ENCODE peak calls at places on chromosome 20, in eight cellular contexts. I is effector CD4-positive, alpha-beta T cell; H is substantia nigra; Z is fibroblast of the aortic adventitia; L is CD8-positive, alpha-beta memory T cell; A is ACHN; B is CD4-positive, alpha-beta memory T cell; O is psoas muscle. P is an unnamed sample.

GRCh38 chr20:59331721-59332329 is 31.4 kb downstream of the EDN3 start:
- DNase-seq in Z (no peak), I (no peak), A (no peak), H (no peak), O (no peak), L (no peak), B (no peak), P (no peak)

GRCh38 chr20:11976966-11977365 is 59.3 kb downstream of the BTBD3 start:
- DNase-seq in A (no peak), H (no peak), Z (no peak), L (no peak), I (no peak), O (no peak), B (no peak), P (no peak)

GRCh38 chr20:38805958-38806854 is 709 bp downstream of the PPP1R16B start:
- DNase-seq in B (peak), A (no peak), H (no peak), I (peak), Z (no peak), O (no peak), L (peak), P (peak)

GRCh38 chr20:38536310-38536709 is 44.7 kb upstream of the ADIG start:
- DNase-seq in H (no peak), O (no peak), L (no peak), A (no peak), Z (peak), B (no peak), I (no peak), P (no peak)

GRCh38 chr20:9359561-9360308 is 154.7 kb upstream of the LAMP5 start:
- DNase-seq in H (no peak), L (no peak), O (peak), Z (peak), B (no peak), I (no peak), A (peak), P (no peak)

GRCh38 chr20:4064118-4064962 is 49.0 kb upstream of the RNF24 start:
- DNase-seq in A (peak), B (no peak), L (no peak), Z (peak), O (peak), H (no peak), I (no peak), P (no peak)

GRCh38 chr20:56689852-56690485 is 60.9 kb downstream of the TFAP2C start:
- DNase-seq in Z (no peak), B (no peak), H (no peak), I (no peak), O (no peak), L (no peak), A (no peak), P (no peak)

GRCh38 chr20:32485770-32486248 is 99.3 kb downstream of the NOL4L start:
- DNase-seq in H (no peak), Z (no peak), I (no peak), O (no peak), A (no peak), L (peak), B (no peak), P (no peak)

GRCh38 chr20:1776608-1777475 is 118.4 kb upstream of the SIRPA start:
- DNase-seq in A (peak), L (peak), B (peak), Z (peak), H (peak), I (peak), O (peak), P (peak)

GRCh38 chr20:45911486-45912343 is at the start of gene PLTP:
- DNase-seq in I (peak), B (peak), H (peak), O (peak), L (peak), Z (peak), A (peak), P (no peak)

GRCh38 chr20:43949741-43950618 is 35.3 kb downstream of the TOX2 start:
- DNase-seq in B (peak), H (no peak), O (peak), L (peak), A (no peak), Z (no peak), I (peak), P (peak)

GRCh38 chr20:8389381-8390368 is 257.6 kb downstream of the PLCB1 start:
- DNase-seq in Z (peak), A (peak), I (no peak), L (peak), O (no peak), H (no peak), B (peak), P (peak)

GRCh38 chr20:19981091-19981490 is 36.1 kb upstream of the NAA20 start:
- DNase-seq in B (no peak), Z (peak), H (no peak), L (no peak), O (no peak), I (no peak), A (peak), P (no peak)

GRCh38 chr20:53773792-53774371 is 180.2 kb upstream of the ZNF217 start:
- DNase-seq in L (no peak), Z (peak), B (no peak), H (no peak), I (no peak), O (no peak), A (peak), P (no peak)

GRCh38 chr20:59441860-59442810 is 141.7 kb downstream of the EDN3 start:
- DNase-seq in L (no peak), A (no peak), H (no peak), O (no peak), I (no peak), B (no peak), Z (no peak), P (no peak)

GRCh38 chr20:41738584-41739193 is 120.5 kb upstream of the CHD6 start:
- DNase-seq in L (no peak), O (peak), H (no peak), A (peak), Z (peak), I (no peak), B (peak), P (peak)

GRCh38 chr20:14963262-14963663 is 625.9 kb upstream of the FLRT3 start:
- DNase-seq in I (no peak), A (peak), B (no peak), O (no peak), Z (peak), L (no peak), H (no peak), P (no peak)

GRCh38 chr20:23253524-23253923 is 97.1 kb upstream of the NXT1 start:
- DNase-seq in L (no peak), O (no peak), B (no peak), A (no peak), H (no peak), Z (no peak), I (no peak), P (no peak)

GRCh38 chr20:24773751-24774201 is 175.3 kb upstream of the CST7 start:
- DNase-seq in I (no peak), H (no peak), L (no peak), A (peak), Z (peak), B (no peak), O (no peak), P (no peak)

GRCh38 chr20:61699184-61700066 is 366.3 kb downstream of the TAF4 start:
- DNase-seq in H (no peak), L (no peak), I (no peak), B (no peak), O (no peak), Z (no peak), A (no peak), P (no peak)

GRCh38 chr20:2349801-2350200 is 30.9 kb upstream of the TGM6 start:
- DNase-seq in O (no peak), Z (peak), L (no peak), A (no peak), I (no peak), B (no peak), H (no peak), P (no peak)

GRCh38 chr20:60599381-60599780 is 641.2 kb downstream of the CDH26 start:
- DNase-seq in A (no peak), B (no peak), I (no peak), L (no peak), H (no peak), Z (no peak), O (no peak), P (no peak)

GRCh38 chr20:63704749-63705117 is 3.0 kb downstream of the ARFRP1 start:
- DNase-seq in O (no peak), Z (no peak), H (no peak), L (no peak), B (no peak), I (no peak), A (no peak), P (no peak)

GRCh38 chr20:37573626-37574198 is 46.0 kb upstream of the BLCAP start:
- DNase-seq in H (no peak), I (no peak), O (no peak), L (no peak), A (no peak), Z (no peak), B (no peak), P (no peak)

GRCh38 chr20:45840700-45841198 is 7.2 kb downstream of the SNX21 start:
- DNase-seq in O (no peak), I (no peak), L (no peak), H (no peak), Z (no peak), A (no peak), B (no peak), P (no peak)

GRCh38 chr20:24738981-24739633 is 210.0 kb upstream of the CST7 start:
- DNase-seq in L (peak), O (no peak), I (no peak), Z (peak), H (no peak), B (peak), A (no peak), P (no peak)

P was measured in T-helper 1 cell.